ENCODE peak calls at places on chromosomes 4 and X, in four cellular contexts. J is neural progenitor cell, U is BE2C, Z is lower leg skin. P is an unnamed sample.

GRCh38 chrX:24341795-24342194 is 18.6 kb upstream of the SUPT20HL1 start:
- DNase-seq in U (no peak), Z (no peak), J (no peak), P (peak; percentile 62)

GRCh38 chr4:13891544-13891939 is 264.0 kb upstream of the BOD1L1 start:
- DNase-seq in Z (no peak), U (no peak), J (no peak), P (no peak)

GRCh38 chrX:4550018-4550417 is 836.6 kb upstream of the PRKX start:
- DNase-seq in Z (no peak), U (no peak), J (no peak), P (no peak)

GRCh38 chr4:83993774-83994173 is 457.9 kb downstream of the GPAT3 start:
- DNase-seq in J (peak; percentile 69), Z (no peak), U (peak; percentile 19), P (no peak)

GRCh38 chr4:54231419-54232150 is 2.5 kb downstream of the PDGFRA start:
- DNase-seq in Z (peak; percentile 94), J (peak; percentile 58), U (no peak), P (peak; percentile 72)

GRCh38 chr4:176971576-176972105 is 178.9 kb upstream of the VEGFC start:
- DNase-seq in Z (no peak), J (no peak), U (no peak), P (peak; percentile 51)

GRCh38 chr4:20251796-20252655 is at the start of gene SLIT2:
- DNase-seq in Z (peak; percentile 96), J (peak; percentile 92), U (peak; percentile 83), P (peak; percentile 88)

GRCh38 chr4:3303840-3304715 is 11.3 kb downstream of the RGS12 start:
- DNase-seq in U (peak; percentile 17), Z (peak; percentile 53), J (no peak), P (no peak)

GRCh38 chr4:100630341-100630740 is 112.5 kb upstream of the EMCN start:
- DNase-seq in J (no peak), U (no peak), Z (no peak), P (no peak)

GRCh38 chr4:3355266-3355748 is 62.5 kb downstream of the RGS12 start:
- DNase-seq in J (no peak), Z (peak; percentile 49), U (no peak), P (no peak)

GRCh38 chr4:74189331-74190043 is 31.6 kb downstream of the MTHFD2L start:
- DNase-seq in U (peak; percentile 22), Z (no peak), J (peak; percentile 70), P (peak; percentile 80)

GRCh38 chr4:118833192-118833820 is 2.6 kb downstream of the SEC24D start:
- DNase-seq in Z (no peak), U (no peak), J (no peak), P (no peak)

GRCh38 chr4:6019316-6020263 is 1.4 kb upstream of the C4orf50 start:
- DNase-seq in Z (no peak), U (peak; percentile 55), J (peak; percentile 92), P (peak; percentile 38)

GRCh38 chr4:1325176-1325480 is 21.9 kb upstream of the UVSSA start:
- DNase-seq in J (no peak), Z (no peak), U (no peak), P (no peak)

GRCh38 chrX:2401590-2402360 is 99.0 kb downstream of the DHRSX start:
- DNase-seq in Z (peak; percentile 87), J (peak; percentile 94), U (no peak), P (no peak)

GRCh38 chr4:112183252-112183651 is 38.0 kb downstream of the FAM241A start:
- DNase-seq in J (no peak), U (no peak), Z (no peak), P (peak; percentile 35)

GRCh38 chr4:32342054-32342453 is 1621.9 kb downstream of the PCDH7 start:
- DNase-seq in Z (no peak), J (no peak), U (no peak), P (no peak)

GRCh38 chrX:112753116-112753515 is 73.4 kb upstream of the LHFPL1 start:
- DNase-seq in Z (no peak), J (no peak), U (no peak), P (no peak)

GRCh38 chr4:95839891-95840290 is at the start of gene PDHA2:
- DNase-seq in U (no peak), Z (no peak), J (no peak), P (no peak)

GRCh38 chr4:105352826-105353225 is 121.0 kb downstream of the PPA2 start:
- DNase-seq in Z (no peak), J (no peak), U (no peak), P (no peak)

GRCh38 chr4:182204042-182204441 is 39.2 kb upstream of the TENM3 start:
- DNase-seq in J (no peak), U (no peak), Z (no peak), P (peak; percentile 19)

GRCh38 chrX:108275732-108276131 is 162.5 kb downstream of the COL4A6 start:
- DNase-seq in J (no peak), Z (no peak), U (no peak), P (no peak)

GRCh38 chrX:118552501-118552900 is 56.9 kb downstream of the DOCK11 start:
- DNase-seq in Z (no peak), J (no peak), U (no peak), P (peak; percentile 85)

GRCh38 chr4:20391224-20391623 is 139.5 kb downstream of the SLIT2 start:
- DNase-seq in J (no peak), U (no peak), Z (no peak), P (peak; percentile 85)

GRCh38 chr4:15575951-15576350 is 79.2 kb downstream of the FBXL5 start:
- DNase-seq in Z (no peak), U (no peak), J (peak; percentile 8), P (no peak)

GRCh38 chr4:16206848-16207247 is 19.4 kb downstream of the TAPT1 start:
- DNase-seq in Z (no peak), J (peak; percentile 11), U (no peak), P (no peak)

GRCh38 chr4:145734576-145735329 is 54.8 kb downstream of the C4orf51 start:
- DNase-seq in J (no peak), Z (peak; percentile 88), U (no peak), P (peak; percentile 99)

GRCh38 chr4:118826723-118827444 is 9.0 kb downstream of the SEC24D start:
- DNase-seq in Z (no peak), J (no peak), U (no peak), P (no peak)

GRCh38 chr4:176547005-176547404 is 227.2 kb downstream of the SPCS3 start:
- DNase-seq in J (no peak), U (no peak), Z (no peak), P (peak; percentile 43)

GRCh38 chr4:125043453-125043852 is 271.3 kb upstream of the FAT4 start:
- DNase-seq in Z (no peak), J (no peak), U (no peak), P (no peak)

GRCh38 chr4:110644008-110644407 is 21.1 kb upstream of the PITX2 start:
- DNase-seq in U (no peak), J (no peak), Z (no peak), P (no peak)

GRCh38 chrX:15158736-15159406 is 111.0 kb downstream of the ASB9 start:
- DNase-seq in J (no peak), Z (no peak), U (no peak), P (no peak)

GRCh38 chrX:4485917-4486316 is 772.5 kb upstream of the PRKX start:
- DNase-seq in J (no peak), U (no peak), Z (no peak), P (no peak)

GRCh38 chrX:78035061-78035460 is 65.6 kb upstream of the PGAM4 start:
- DNase-seq in J (no peak), Z (no peak), U (no peak), P (no peak)

GRCh38 chrX:39157006-39157405 is 355.7 kb downstream of the MID1IP1 start:
- DNase-seq in J (no peak), U (no peak), Z (peak; percentile 29), P (no peak)

GRCh38 chr4:6064383-6064782 is 46.2 kb upstream of the C4orf50 start:
- DNase-seq in J (no peak), U (no peak), Z (no peak), P (no peak)

GRCh38 chr4:135371137-135371536 is 1169.5 kb upstream of the PABPC4L start:
- DNase-seq in U (peak; percentile 60), Z (no peak), J (no peak), P (no peak)

DNA sequence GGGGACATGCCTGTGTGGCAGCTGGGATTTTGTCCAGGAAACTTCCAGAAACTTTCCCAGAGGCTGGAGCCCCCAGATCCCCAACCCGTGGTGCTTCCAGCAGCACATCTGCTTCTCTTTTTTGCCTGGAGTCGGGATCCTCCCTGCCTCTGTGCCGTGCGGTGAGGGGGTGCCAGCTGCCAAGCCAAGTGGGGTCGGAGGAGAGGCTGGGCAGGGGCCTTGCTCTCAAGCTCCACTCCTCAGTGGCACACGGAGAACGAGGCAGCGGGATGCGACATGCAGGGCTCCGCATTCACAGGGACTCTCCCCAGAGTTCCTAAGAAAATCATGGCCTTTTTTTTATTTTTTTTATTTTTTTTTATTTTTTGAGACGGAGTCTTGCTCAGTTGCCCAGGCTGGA is 120.7 kb downstream of the PSAPL1 start:
- DNase-seq in U (no peak), Z (no peak), J (no peak), P (no peak)
- H3K4me3 ChIP-seq in U (no peak overlapping the region), Z (no peak overlapping the region), J (no peak overlapping the region), P (no peak overlapping the region)

DNA sequence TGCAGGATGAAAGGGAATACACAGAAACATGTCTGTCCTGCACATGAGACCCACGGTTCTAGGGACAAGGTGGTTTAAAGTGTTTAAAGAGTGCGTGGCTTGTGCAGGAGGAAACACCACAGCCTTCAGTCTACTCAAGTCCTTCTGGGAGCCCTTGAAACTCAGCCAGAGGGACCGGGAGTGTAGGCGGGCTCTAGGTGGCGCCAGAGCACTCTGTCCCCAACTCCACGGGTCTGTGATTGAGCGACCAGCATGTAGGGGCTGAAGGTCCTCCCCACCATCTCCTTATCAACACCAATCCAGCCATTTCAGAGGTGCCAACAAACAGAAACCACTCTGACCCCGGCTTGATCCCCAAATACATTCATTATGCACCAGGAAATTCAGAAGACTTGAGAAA is 82.0 kb upstream of the CLDN34 start:
- DNase-seq in Z (no peak), U (peak; percentile 49), J (peak; percentile 62), P (peak; percentile 22)
- TF ChIP-seq CTCF in Z (no peak), U (peak; percentile 55), J (peak; percentile 66), P (peak; percentile 47)

DNA sequence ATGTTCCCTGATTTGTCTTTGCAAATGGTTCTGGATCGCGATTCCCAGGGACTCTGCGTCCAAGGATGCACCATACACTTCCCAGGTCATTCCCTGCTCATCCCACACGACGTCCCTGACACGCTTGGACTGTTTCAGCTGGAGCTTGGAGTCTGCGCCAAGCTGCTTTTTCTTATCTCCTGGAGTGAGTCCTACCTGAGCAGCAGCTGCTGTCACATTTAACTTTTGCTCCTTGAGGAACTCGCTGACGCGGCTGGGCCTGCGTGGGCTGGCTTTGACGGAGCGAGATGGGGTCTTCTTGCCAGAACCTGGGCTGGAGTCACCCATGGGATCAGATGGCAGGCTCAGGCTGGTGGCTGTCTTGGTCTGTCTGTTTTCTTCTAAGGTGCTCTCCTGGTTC is 59.6 kb downstream of the GPRIN3 start:
- DNase-seq in Z (no peak), J (no peak), U (no peak), P (no peak)
- H3K4me3 ChIP-seq in Z (no peak overlapping the region), J (no peak overlapping the region), U (no peak overlapping the region), P (no peak overlapping the region)

GRCh38 chr4:180462116-180462515 is 1781.1 kb upstream of the TENM3 start:
- DNase-seq in U (no peak), J (no peak), Z (no peak), P (no peak)

GRCh38 chr4:180455226-180455625 is 1788.0 kb upstream of the TENM3 start:
- DNase-seq in U (no peak), Z (no peak), J (no peak), P (no peak)

DNA sequence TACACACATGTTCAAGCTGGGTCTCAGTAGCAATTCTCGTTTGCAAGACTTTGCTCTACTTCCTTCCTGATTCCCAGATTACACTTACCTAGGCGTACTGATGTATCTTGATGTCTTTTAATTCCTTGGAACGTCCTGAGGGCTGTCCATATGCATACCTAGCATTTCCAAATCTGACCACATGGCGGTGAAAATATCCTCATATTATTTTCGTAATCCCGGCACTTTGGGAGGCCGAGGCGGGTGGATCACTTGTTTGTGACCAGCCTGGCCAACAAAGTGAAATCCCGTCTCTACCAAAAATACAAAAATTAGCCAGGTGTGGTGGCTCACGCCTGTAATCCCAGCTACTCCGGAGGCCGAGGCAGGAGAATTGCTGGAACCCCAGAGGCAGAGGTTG is 1786.3 kb upstream of the TENM3 start:
- DNase-seq in J (no peak), U (peak; percentile 31), Z (no peak), P (no peak)
- TF ChIP-seq CTCF in J (peak; percentile 32), U (peak; percentile 42), Z (no peak), P (no peak)

P was measured in fibroblast of the aortic adventitia.